ENCODE peak calls at places on chromosomes 6 and 20, in seven cellular contexts. V is transverse colon, R is fibroblast of lung, Z is left ventricle myocardium inferior, I is astrocyte of the spinal cord, B is GM12865, Q is RWPE2. J is an unnamed sample.

GRCh38 chr6:83292900-83293843 is 100.0 kb downstream of the RWDD2A start:
- DNase-seq in V (no peak), R (no peak), Z (no peak), I (no peak), B (peak), Q (no peak), J (no peak)

GRCh38 chr20:60057123-60057865 is 99.1 kb downstream of the CDH26 start:
- DNase-seq in V (peak), R (peak), Z (peak), I (peak), B (peak), Q (peak), J (peak)

GRCh38 chr6:77313595-77313994 is 149.7 kb downstream of the HTR1B start:
- DNase-seq in V (no peak), R (no peak), Z (no peak), I (no peak), B (no peak), Q (no peak), J (no peak)

GRCh38 chr6:83696674-83697073 is 12.2 kb downstream of the SNAP91 start:
- DNase-seq in V (no peak), R (no peak), Z (no peak), I (no peak), B (no peak), Q (no peak), J (peak)

GRCh38 chr6:150380256-150380655 is 11.4 kb downstream of the IYD start:
- DNase-seq in V (no peak), R (peak), Z (no peak), I (peak), B (no peak), Q (no peak), J (no peak)

GRCh38 chr20:13810446-13810845 is 25.6 kb downstream of the NDUFAF5 start:
- DNase-seq in V (no peak), R (no peak), Z (no peak), I (no peak), B (no peak), Q (no peak), J (no peak)

GRCh38 chr20:18527836-18528235 is 20.1 kb downstream of the SEC23B start:
- DNase-seq in V (no peak), R (no peak), Z (no peak), I (peak), B (no peak), Q (no peak), J (peak)

GRCh38 chr6:150025201-150025917 is at the start of gene RAET1L:
- DNase-seq in V (peak), R (peak), Z (peak), I (peak), B (no peak), Q (no peak), J (peak)

GRCh38 chr20:13286600-13286999 is 65.5 kb downstream of the ISM1 start:
- DNase-seq in V (no peak), R (no peak), Z (no peak), I (no peak), B (no peak), Q (peak), J (no peak)

GRCh38 chr6:446418-447366 is 55.1 kb downstream of the IRF4 start:
- DNase-seq in V (peak), R (no peak), Z (no peak), I (no peak), B (no peak), Q (no peak), J (no peak)

GRCh38 chr6:53718597-53719460 is 53.3 kb upstream of the KLHL31 start:
- DNase-seq in V (peak), R (peak), Z (no peak), I (peak), B (peak), Q (no peak), J (peak)

GRCh38 chr6:3335169-3335568 is 76.4 kb downstream of the PSMG4 start:
- DNase-seq in V (no peak), R (no peak), Z (no peak), I (no peak), B (no peak), Q (no peak), J (no peak)

GRCh38 chr6:11174245-11174616 is 58.2 kb downstream of the NEDD9 start:
- DNase-seq in V (no peak), R (no peak), Z (no peak), I (no peak), B (no peak), Q (no peak), J (no peak)

GRCh38 chr6:86306210-86306609 is 631.1 kb upstream of the HTR1E start:
- DNase-seq in V (no peak), R (no peak), Z (no peak), I (no peak), B (no peak), Q (no peak), J (no peak)

GRCh38 chr20:3082955-3083952 is 1.3 kb downstream of the AVP start:
- DNase-seq in V (no peak), R (no peak), Z (no peak), I (no peak), B (no peak), Q (no peak), J (no peak)

GRCh38 chr6:2669067-2669710 is 81.5 kb downstream of the MYLK4 start:
- DNase-seq in V (no peak), R (no peak), Z (no peak), I (no peak), B (no peak), Q (no peak), J (no peak)

GRCh38 chr20:36826556-36827244 is 49.2 kb upstream of the TLDC2 start:
- DNase-seq in V (no peak), R (no peak), Z (no peak), I (no peak), B (no peak), Q (no peak), J (no peak)

DNA sequence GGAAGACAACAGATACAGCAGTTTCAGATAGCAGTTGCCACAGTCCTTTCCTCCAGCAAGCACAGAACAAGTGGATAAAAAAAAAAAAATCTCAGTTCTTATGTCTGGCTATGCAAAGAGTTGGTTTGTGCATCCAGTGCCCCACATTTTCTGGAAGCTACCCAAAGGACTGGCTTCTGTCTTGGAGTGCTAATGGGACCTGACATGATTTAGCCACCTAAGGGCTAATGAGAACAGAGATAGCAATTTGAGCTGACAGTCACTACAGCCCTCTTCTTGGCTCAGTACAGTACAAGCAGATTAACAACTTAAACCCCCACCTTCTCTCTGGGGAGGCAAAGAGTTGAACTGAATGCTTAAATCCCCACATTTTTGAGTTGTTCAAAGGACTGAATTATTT is 976.8 kb downstream of the TBC1D32 start:
- DNase-seq in V (no peak), R (no peak), Z (no peak), I (no peak), B (no peak), Q (no peak), J (no peak)
- H3K4me3 ChIP-seq in V (no peak), R (no peak), Z (no peak), I (no peak), B (no peak), Q (no peak), J (no peak)

DNA sequence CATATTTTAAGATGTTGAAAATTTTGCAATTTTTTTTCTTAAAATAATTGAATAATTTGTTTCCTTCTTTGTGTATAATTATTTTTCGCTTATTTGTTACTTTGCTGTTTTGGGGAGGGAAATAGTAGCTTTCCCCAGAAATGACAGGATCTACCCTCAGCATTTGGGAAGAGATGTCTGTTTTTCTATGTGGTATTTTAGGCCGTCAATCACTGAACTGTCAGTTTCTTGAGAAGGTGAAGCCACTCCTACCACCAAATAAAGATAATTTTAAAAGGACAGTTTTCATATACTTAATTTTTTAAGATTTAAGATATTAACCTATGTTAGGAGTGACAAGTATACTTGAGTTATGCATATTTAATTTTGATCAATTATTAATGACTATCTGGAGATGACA is 31.5 kb downstream of the TSBP1 start:
- DNase-seq in V (no peak), R (no peak), Z (no peak), I (no peak), B (no peak), Q (no peak), J (no peak)
- TF ChIP-seq CTCF in V (no peak), R (no peak), Z (no peak), I (no peak), B (no peak), Q (no peak), J (no peak)

DNA sequence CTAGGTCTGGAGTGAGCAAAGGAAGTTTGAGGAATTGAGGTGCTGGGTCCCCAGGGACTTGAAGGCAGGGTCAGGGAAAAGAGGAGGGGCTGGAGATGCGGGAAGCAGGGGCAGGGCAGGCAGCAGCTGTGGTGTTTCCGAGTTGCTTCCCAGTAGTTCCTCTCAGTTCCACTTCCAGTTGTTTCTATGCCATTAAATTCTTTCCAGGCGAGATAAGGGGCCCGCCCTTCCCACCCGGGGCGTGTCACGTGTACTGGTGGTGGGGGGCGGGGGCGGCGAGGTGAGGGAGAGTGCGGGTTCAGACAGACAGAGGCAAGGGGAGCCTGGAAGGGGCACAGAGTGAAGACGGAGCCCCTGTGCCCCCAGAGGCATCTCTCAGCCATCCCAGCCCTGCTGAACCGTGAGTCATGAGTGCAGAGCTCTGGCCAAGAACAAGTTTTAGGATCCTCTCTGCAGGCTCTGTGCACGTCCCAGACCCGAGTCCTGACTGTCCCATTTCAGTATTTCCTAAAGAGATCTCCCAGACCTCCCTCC is 977 bp downstream of the TNXB start:
- DNase-seq in V (peak), R (peak), Z (peak), I (no peak), B (no peak), Q (no peak), J (peak)
- H3K4me3 ChIP-seq in V (peak), R (peak), Z (peak), I (no peak), B (no peak), Q (no peak), J (no peak)

DNA sequence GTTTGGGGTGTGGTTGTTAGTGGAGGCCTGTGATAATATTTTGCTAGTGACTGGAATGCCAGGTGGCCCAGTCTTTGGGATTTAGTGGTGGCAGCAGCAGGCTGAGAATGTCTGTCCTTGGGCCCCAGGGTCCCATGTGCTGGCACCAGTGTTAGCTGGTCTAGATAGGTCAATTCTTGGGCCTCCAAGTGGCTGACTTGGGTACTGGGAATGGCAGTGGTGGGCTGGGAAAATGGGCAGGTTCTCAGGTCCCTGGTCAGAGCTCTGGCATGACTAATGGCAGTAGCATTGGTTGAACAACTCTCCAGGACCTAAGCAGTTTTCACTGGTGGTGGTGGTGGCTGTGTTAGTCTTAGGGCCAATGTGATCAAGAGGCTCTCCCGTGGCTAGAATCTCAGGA is 50.3 kb downstream of the OLIG3 start:
- DNase-seq in V (no peak), R (no peak), Z (no peak), I (no peak), B (no peak), Q (no peak), J (no peak)
- TF ChIP-seq CTCF in V (no peak), R (no peak), Z (no peak), I (no peak), B (no peak), Q (no peak), J (peak)